ENCODE peak calls at places on chromosomes 12 and 14, in four cellular contexts. I, Y, U and W are unnamed samples.
A peak's percentile ranks its signal among the peaks of the same experiment; 100 is the strongest.

GRCh38 chr12:54306925-54307731 is 6.3 kb upstream of the NFE2 start:
- DNase-seq in I (peak; percentile 51), Y (peak; percentile 64), U (no peak), W (peak; percentile 95)

GRCh38 chr14:77278461-77279230 is 7.6 kb upstream of the NGB start:
- DNase-seq in I (no peak), Y (no peak), U (no peak), W (no peak)

GRCh38 chr12:122128481-122128880 is 45.5 kb downstream of the IL31 start:
- DNase-seq in I (no peak), Y (no peak), U (no peak), W (no peak)

GRCh38 chr12:578743-579449 is 84.3 kb downstream of the NINJ2 start:
- DNase-seq in I (no peak), Y (no peak), U (no peak), W (no peak)

GRCh38 chr14:90126260-90126659 is 64.5 kb downstream of the KCNK13 start:
- DNase-seq in I (no peak), Y (no peak), U (no peak), W (no peak)

GRCh38 chr14:24852312-24853060 is 197.5 kb downstream of the STXBP6 start:
- DNase-seq in I (no peak), Y (no peak), U (no peak), W (no peak)

GRCh38 chr12:51330186-51330585 is 6.2 kb upstream of the BIN2 start:
- DNase-seq in I (no peak), Y (no peak), U (no peak), W (no peak)

GRCh38 chr12:3293446-3294161 is 197.4 kb upstream of the PRMT8 start:
- DNase-seq in I (no peak), Y (no peak), U (no peak), W (no peak)

GRCh38 chr12:104735801-104736200 is 222.3 kb downstream of the SLC41A2 start:
- DNase-seq in I (no peak), Y (no peak), U (no peak), W (no peak)

GRCh38 chr12:132436791-132437251 is 53.1 kb upstream of the FBRSL1 start:
- DNase-seq in I (no peak), Y (no peak), U (no peak), W (no peak)

GRCh38 chr14:61730756-61731373 is 31.4 kb upstream of the SNAPC1 start:
- DNase-seq in I (no peak), Y (peak; percentile 50), U (no peak), W (no peak)

GRCh38 chr14:21026988-21027315 is 2.1 kb upstream of the NDRG2 start:
- DNase-seq in I (no peak), Y (no peak), U (no peak), W (no peak)

GRCh38 chr14:68191567-68192321 is 372.2 kb downstream of the RAD51B start:
- DNase-seq in I (peak; percentile 31), Y (no peak), U (no peak), W (peak; percentile 88)

GRCh38 chr14:72810201-72810600 is 83.7 kb downstream of the DPF3 start:
- DNase-seq in I (no peak), Y (peak; percentile 35), U (no peak), W (no peak)

GRCh38 chr14:83260751-83261150 is 1727.1 kb upstream of the SEL1L start:
- DNase-seq in I (no peak), Y (no peak), U (no peak), W (no peak)

GRCh38 chr12:70151993-70152392 is 91.2 kb upstream of the CNOT2 start:
- DNase-seq in I (no peak), Y (no peak), U (no peak), W (no peak)

GRCh38 chr14:73789996-73790581 is 61.5 kb upstream of the PTGR2 start:
- DNase-seq in I (peak; percentile 93), Y (no peak), U (peak; percentile 37), W (no peak)

GRCh38 chr12:103884316-103884715 is 43.3 kb upstream of the NT5DC3 start:
- DNase-seq in I (peak; percentile 24), Y (peak; percentile 75), U (no peak), W (no peak)